ENCODE peak calls at places on chromosomes 7 and 10, in five cellular contexts. One of them, this sample, is unnamed.

GRCh38 chr10:8045728-8046494 is 8.6 kb upstream of the GATA3 start:
- DNase-seq in fibroblast of lung: no peak
- DNase-seq in WTC11: no peak
- DNase-seq in NCI-H1105: no peak
- DNase-seq in GM23248: no peak
- DNase-seq in this sample: no peak

GRCh38 chr7:115707236-115707635 is 323.3 kb downstream of the TFEC start:
- DNase-seq in GM23248: peak
- DNase-seq in NCI-H1105: peak
- DNase-seq in fibroblast of lung: peak
- DNase-seq in WTC11: peak
- DNase-seq in this sample: peak

GRCh38 chr10:61836233-61836887 is 65.1 kb upstream of the ARID5B start:
- DNase-seq in WTC11: no peak
- DNase-seq in GM23248: peak
- DNase-seq in fibroblast of lung: peak
- DNase-seq in NCI-H1105: no peak
- DNase-seq in this sample: no peak

GRCh38 chr7:142629588-142630260 is 119.5 kb upstream of the PRSS1 start:
- DNase-seq in WTC11: no peak
- DNase-seq in NCI-H1105: no peak
- DNase-seq in fibroblast of lung: peak
- DNase-seq in GM23248: peak
- DNase-seq in this sample: peak

GRCh38 chr10:132162021-132162531 is 24.7 kb upstream of the DPYSL4 start:
- DNase-seq in WTC11: no peak
- DNase-seq in NCI-H1105: no peak
- DNase-seq in GM23248: no peak
- DNase-seq in fibroblast of lung: no peak
- DNase-seq in this sample: no peak

GRCh38 chr7:147182859-147183258 is 1066.3 kb downstream of the CNTNAP2 start:
- DNase-seq in WTC11: no peak
- DNase-seq in fibroblast of lung: no peak
- DNase-seq in GM23248: peak
- DNase-seq in NCI-H1105: no peak
- DNase-seq in this sample: no peak

GRCh38 chr10:35335718-35336083 is 608 bp upstream of the CCNY start:
- DNase-seq in NCI-H1105: no peak
- DNase-seq in GM23248: peak
- DNase-seq in WTC11: peak
- DNase-seq in fibroblast of lung: peak
- DNase-seq in this sample: peak

GRCh38 chr10:109898666-109899577 is 24.4 kb downstream of the XPNPEP1 start:
- DNase-seq in WTC11: no peak
- DNase-seq in fibroblast of lung: no peak
- DNase-seq in GM23248: peak
- DNase-seq in NCI-H1105: no peak
- DNase-seq in this sample: no peak

This sample was measured in epithelial cell of esophagus.